ENCODE peak calls at places on chromosomes 2 and 18, in four cellular contexts. One of them, this sample, is unnamed.

GRCh38 chr2:104236491-104236890 is 617.4 kb upstream of the POU3F3 start:
- DNase-seq in AG09319: no peak
- DNase-seq in SHP77: no peak
- DNase-seq in activated T-cell treated with anti-CD3 and anti-CD28 coated beads, Interleukin-2, amount 50 U/mL, for 72 hours: no peak
- DNase-seq in this sample: no peak

GRCh38 chr2:25215948-25216679 is 47.7 kb upstream of the POMC start:
- DNase-seq in AG09319: peak; percentile 27
- DNase-seq in SHP77: no peak
- DNase-seq in activated T-cell treated with anti-CD3 and anti-CD28 coated beads, Interleukin-2, amount 50 U/mL, for 72 hours: peak; percentile 94
- DNase-seq in this sample: no peak

GRCh38 chr2:55518846-55519167 is 711 bp upstream of the CFAP36 start:
- DNase-seq in AG09319: no peak
- DNase-seq in SHP77: peak; percentile 39
- DNase-seq in activated T-cell treated with anti-CD3 and anti-CD28 coated beads, Interleukin-2, amount 50 U/mL, for 72 hours: no peak
- DNase-seq in this sample: peak; percentile 46

GRCh38 chr2:12027136-12027535 is 280.7 kb downstream of the LPIN1 start:
- DNase-seq in AG09319: no peak
- DNase-seq in SHP77: no peak
- DNase-seq in activated T-cell treated with anti-CD3 and anti-CD28 coated beads, Interleukin-2, amount 50 U/mL, for 72 hours: no peak
- DNase-seq in this sample: no peak

GRCh38 chr18:75133721-75134645 is 75.0 kb downstream of the PTGR3 start:
- DNase-seq in AG09319: no peak
- DNase-seq in SHP77: no peak
- DNase-seq in activated T-cell treated with anti-CD3 and anti-CD28 coated beads, Interleukin-2, amount 50 U/mL, for 72 hours: no peak
- DNase-seq in this sample: no peak

GRCh38 chr18:26812462-26812861 is 53.0 kb downstream of the AQP4 start:
- DNase-seq in AG09319: no peak
- DNase-seq in SHP77: no peak
- DNase-seq in activated T-cell treated with anti-CD3 and anti-CD28 coated beads, Interleukin-2, amount 50 U/mL, for 72 hours: no peak
- DNase-seq in this sample: no peak

GRCh38 chr18:33282709-33283333 is 157.7 kb downstream of the CCDC178 start:
- DNase-seq in AG09319: no peak
- DNase-seq in SHP77: no peak
- DNase-seq in activated T-cell treated with anti-CD3 and anti-CD28 coated beads, Interleukin-2, amount 50 U/mL, for 72 hours: no peak
- DNase-seq in this sample: no peak

GRCh38 chr2:215917953-215918620 is 95.3 kb downstream of the MREG start:
- DNase-seq in AG09319: no peak
- DNase-seq in SHP77: no peak
- DNase-seq in activated T-cell treated with anti-CD3 and anti-CD28 coated beads, Interleukin-2, amount 50 U/mL, for 72 hours: no peak
- DNase-seq in this sample: no peak

GRCh38 chr2:235669269-235669831 is 175.5 kb downstream of the AGAP1 start:
- DNase-seq in AG09319: no peak
- DNase-seq in SHP77: peak; percentile 79
- DNase-seq in activated T-cell treated with anti-CD3 and anti-CD28 coated beads, Interleukin-2, amount 50 U/mL, for 72 hours: peak; percentile 58
- DNase-seq in this sample: peak; percentile 65

GRCh38 chr2:86274918-86275275 is 62.5 kb downstream of the REEP1 start:
- DNase-seq in AG09319: no peak
- DNase-seq in SHP77: peak; percentile 31
- DNase-seq in activated T-cell treated with anti-CD3 and anti-CD28 coated beads, Interleukin-2, amount 50 U/mL, for 72 hours: no peak
- DNase-seq in this sample: no peak